ENCODE peak calls at places on chromosomes 6 and 20, in eight cellular contexts. P is neural crest cell; R is HCT116; A is HFFc6; L is cardiac fibroblast; N is endothelial cell; I is lung microvascular endothelial cell; J is stimulated activated CD4-positive, alpha-beta T cell treated with anti-CD3 and anti-CD28 coated beads, TNF-alpha, amount 100 ng/mL, for 4 hours. W is an unnamed sample.

GRCh38 chr6:139588734-139589418 is 214.4 kb upstream of the CITED2 start:
- DNase-seq in I (peak; percentile 46), J (no peak), N (no peak), P (no peak), A (peak; percentile 75), R (no peak), L (peak; percentile 66), W (peak; percentile 8)

GRCh38 chr20:36180323-36180722 is 25.8 kb downstream of the EPB41L1 start:
- DNase-seq in I (no peak), L (no peak), N (no peak), J (no peak), A (no peak), R (no peak), P (no peak), W (no peak)

GRCh38 chr6:22886881-22887581 is 317.7 kb downstream of the HDGFL1 start:
- DNase-seq in N (no peak), P (no peak), A (peak; percentile 53), L (no peak), R (no peak), J (no peak), I (peak; percentile 9), W (no peak)

GRCh38 chr6:69617163-69617562 is 179.6 kb downstream of the LMBRD1 start:
- DNase-seq in A (no peak), L (no peak), P (no peak), R (no peak), J (no peak), I (no peak), N (no peak), W (no peak)

GRCh38 chr6:149127212-149127611 is 190.3 kb upstream of the TAB2 start:
- DNase-seq in R (no peak), I (peak; percentile 4), N (no peak), P (no peak), A (peak; percentile 40), J (no peak), L (peak; percentile 63), W (no peak)

GRCh38 chr6:89054200-89054599 is 26.4 kb upstream of the PNRC1 start:
- DNase-seq in P (no peak), I (no peak), R (no peak), L (no peak), J (no peak), A (no peak), N (no peak), W (no peak)

GRCh38 chr6:85705220-85705619 is 62.5 kb upstream of the SYNCRIP start:
- DNase-seq in A (no peak), L (no peak), I (no peak), J (no peak), R (no peak), P (no peak), N (no peak), W (no peak)

GRCh38 chr6:73653571-73654424 is at the start of gene SLC17A5:
- DNase-seq in A (peak; percentile 90), R (peak; percentile 86), N (peak; percentile 92), I (peak; percentile 93), L (peak; percentile 94), P (peak; percentile 78), J (peak; percentile 76), W (peak; percentile 94)

GRCh38 chr20:48957053-48957481 is 35.6 kb downstream of the ARFGEF2 start:
- DNase-seq in A (no peak), R (no peak), J (no peak), I (peak; percentile 28), N (no peak), L (no peak), P (no peak), W (no peak)

GRCh38 chr6:33790306-33790855 is 1.5 kb upstream of the LEMD2 start:
- DNase-seq in R (no peak), J (no peak), L (no peak), N (no peak), P (no peak), A (no peak), I (no peak), W (no peak)

GRCh38 chr6:151004415-151005024 is 139.0 kb downstream of the MTHFD1L start:
- DNase-seq in J (no peak), R (no peak), P (no peak), L (peak; percentile 96), I (peak; percentile 97), N (no peak), A (peak; percentile 76), W (peak; percentile 12)

GRCh38 chr20:38997622-38998021 is 35.5 kb downstream of the DHX35 start:
- DNase-seq in A (no peak), R (no peak), J (peak; percentile 12), P (no peak), L (no peak), N (no peak), I (no peak), W (no peak)

GRCh38 chr6:43481075-43481474 is 3.7 kb downstream of the TJAP1 start:
- DNase-seq in N (no peak), R (no peak), A (no peak), L (no peak), J (no peak), P (no peak), I (no peak), W (no peak)

GRCh38 chr6:45625191-45625664 is 247.5 kb upstream of the SUPT3H start:
- DNase-seq in J (no peak), N (no peak), P (no peak), L (peak; percentile 77), R (no peak), I (no peak), A (peak; percentile 58), W (no peak)